ENCODE peak calls at places on chromosomes 12 and 14, in nine cellular contexts. Y is progenitor cell of endocrine pancreas, X is bronchial epithelial cell, C is kidney, R is brain microvascular endothelial cell, O is B cell, M is endodermal cell, F is IMR-90, J is A673. A is an unnamed sample.

GRCh38 chr12:1768585-1768984 is 51.8 kb upstream of the LRTM2 start:
- DNase-seq in Y (no peak), X (no peak), C (no peak), R (no peak), O (no peak), M (no peak), F (no peak), J (no peak), A (no peak)

GRCh38 chr12:9673404-9674225 is 4.1 kb downstream of the CLEC2D start:
- DNase-seq in Y (no peak), X (peak; percentile 91), C (peak; percentile 74), R (peak; percentile 94), O (no peak), M (peak; percentile 80), F (peak; percentile 92), J (peak; percentile 51), A (no peak)

GRCh38 chr12:105357162-105357691 is 26.7 kb downstream of the C12orf75 start:
- DNase-seq in Y (no peak), X (peak; percentile 40), C (no peak), R (peak; percentile 10), O (no peak), M (no peak), F (peak; percentile 67), J (no peak), A (no peak)

GRCh38 chr12:23827353-23827752 is 122.1 kb downstream of the SOX5 start:
- DNase-seq in Y (no peak), X (no peak), C (no peak), R (no peak), O (no peak), M (no peak), F (no peak), J (no peak), A (no peak)

GRCh38 chr12:31516702-31517101 is 74.2 kb downstream of the DENND5B start:
- DNase-seq in Y (no peak), X (no peak), C (no peak), R (no peak), O (no peak), M (no peak), F (no peak), J (no peak), A (no peak)

GRCh38 chr14:77301103-77301502 is 19.6 kb downstream of the POMT2 start:
- DNase-seq in Y (peak; percentile 59), X (peak; percentile 74), C (peak; percentile 74), R (peak; percentile 86), O (peak; percentile 48), M (peak; percentile 97), F (peak; percentile 85), J (peak; percentile 78), A (peak; percentile 87)

GRCh38 chr14:71322660-71323250 is 415.5 kb downstream of the PCNX1 start:
- DNase-seq in Y (no peak), X (peak; percentile 63), C (no peak), R (peak; percentile 56), O (peak; percentile 48), M (no peak), F (peak; percentile 67), J (peak; percentile 70), A (no peak)

GRCh38 chr12:28121433-28121832 is 68.8 kb upstream of the CCDC91 start:
- DNase-seq in Y (no peak), X (no peak), C (no peak), R (no peak), O (no peak), M (no peak), F (no peak), J (no peak), A (no peak)

GRCh38 chr12:10392394-10392930 is 2.6 kb upstream of the KLRK1 start:
- DNase-seq in Y (no peak), X (peak; percentile 94), C (peak; percentile 52), R (peak; percentile 96), O (no peak), M (no peak), F (peak; percentile 67), J (peak; percentile 58), A (no peak)

GRCh38 chr12:51678086-51678724 is 87.2 kb downstream of the SCN8A start:
- DNase-seq in Y (no peak), X (peak; percentile 58), C (no peak), R (peak; percentile 44), O (peak; percentile 10), M (peak; percentile 85), F (peak; percentile 67), J (peak; percentile 76), A (peak; percentile 54)

GRCh38 chr12:18430425-18431048 is 169.2 kb downstream of the PIK3C2G start:
- DNase-seq in Y (peak; percentile 60), X (peak; percentile 54), C (no peak), R (peak; percentile 57), O (no peak), M (peak; percentile 88), F (peak; percentile 71), J (peak; percentile 27), A (peak; percentile 68)

GRCh38 chr14:96117101-96117897 is 78.1 kb downstream of the C14orf132 start:
- DNase-seq in Y (no peak), X (peak; percentile 40), C (peak; percentile 53), R (no peak), O (no peak), M (no peak), F (peak; percentile 54), J (peak; percentile 56), A (no peak)
- TF ChIP-seq CTCF in Y (no peak), X (no peak), C (no peak), R (peak; percentile 8), O (no peak), M (no peak), F (peak; percentile 5), J (no peak), A (no peak)

DNA sequence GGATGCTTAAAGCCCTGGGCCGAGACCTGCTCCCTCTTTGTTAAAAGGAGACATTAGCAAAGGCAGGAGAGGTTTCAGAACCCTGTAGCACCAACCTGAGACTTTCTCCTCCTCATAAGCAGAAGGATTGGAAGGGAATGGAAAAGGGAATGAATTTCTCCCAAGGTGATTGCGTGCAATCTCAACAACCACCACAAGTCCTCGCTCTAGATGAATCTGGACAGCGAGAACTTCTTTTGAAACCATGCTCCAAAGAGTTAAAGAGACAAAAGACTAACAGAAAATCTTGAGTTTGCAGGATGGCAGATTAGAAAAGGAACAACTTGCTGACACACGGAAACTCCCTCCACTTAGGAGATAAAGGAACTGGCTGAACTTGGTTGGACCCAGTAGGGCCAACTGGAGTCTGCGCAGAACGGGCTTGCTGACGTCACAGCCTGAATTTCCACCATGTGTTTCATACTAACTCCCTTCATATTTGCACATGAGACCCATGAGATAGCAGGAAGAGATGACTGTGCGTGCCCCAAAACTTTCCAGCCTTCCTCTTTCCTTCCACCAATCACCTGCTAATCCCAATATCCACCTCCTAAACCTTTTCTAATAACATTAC is 137.0 kb downstream of the PTPN11 start:
- DNase-seq in Y (no peak), X (no peak), C (no peak), R (no peak), O (no peak), M (no peak), F (no peak), J (no peak), A (no peak)
- TF ChIP-seq CTCF in Y (peak; percentile 12), X (no peak), C (no peak), R (no peak), O (no peak), M (peak; percentile 60), F (no peak), J (no peak), A (peak; percentile 50)

GRCh38 chr14:104026024-104026423 is 59.5 kb upstream of the ASPG start:
- DNase-seq in Y (no peak), X (no peak), C (no peak), R (no peak), O (no peak), M (no peak), F (no peak), J (no peak), A (no peak)
- TF ChIP-seq CTCF in Y (peak; percentile 32), X (no peak), C (no peak), R (peak; percentile 12), O (no peak), M (peak; percentile 70), F (no peak), J (no peak), A (no peak)

DNA sequence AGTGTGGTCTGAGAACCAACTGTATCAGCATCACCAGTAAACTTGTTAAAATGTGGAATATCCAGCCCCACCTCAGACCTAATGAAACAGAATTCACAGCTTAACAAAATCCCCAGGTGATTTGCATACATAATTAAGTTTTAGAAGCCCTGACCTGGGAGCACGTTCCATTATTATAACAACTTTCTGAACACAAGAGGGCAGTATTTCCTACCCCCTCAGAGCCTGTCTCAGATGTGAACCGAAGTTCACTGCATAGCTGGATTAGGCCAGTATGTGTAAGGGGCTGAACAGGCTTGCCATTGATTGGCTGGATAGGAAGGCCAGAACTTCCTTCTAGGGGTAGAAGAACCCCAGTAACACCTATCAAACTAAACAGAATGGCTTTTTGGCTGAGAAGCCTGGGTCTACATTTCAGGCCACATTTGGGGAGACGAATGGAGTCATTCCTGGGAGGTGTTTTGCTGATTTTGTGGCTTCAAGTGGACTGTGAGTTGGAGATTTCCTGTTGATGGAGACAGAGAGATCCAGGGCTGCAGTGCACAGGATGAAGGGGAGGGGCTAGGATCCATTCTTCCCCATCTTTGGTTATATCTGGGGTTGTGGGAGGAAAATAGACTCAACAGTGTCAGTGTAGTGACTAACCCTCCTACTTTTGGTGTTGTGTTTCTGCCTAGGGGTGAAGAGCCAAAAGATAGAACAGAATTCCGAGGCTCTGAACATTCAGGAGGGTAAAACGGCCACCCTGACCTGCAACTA is 94.7 kb upstream of the OR4E1 start:
- DNase-seq in Y (no peak), X (peak; percentile 55), C (no peak), R (peak; percentile 4), O (no peak), M (peak; percentile 68), F (peak; percentile 1), J (peak; percentile 77), A (no peak)
- TF ChIP-seq CTCF in Y (peak; percentile 60), X (peak; percentile 64), C (no peak), R (peak; percentile 51), O (peak; percentile 58), M (peak; percentile 85), F (peak; percentile 38), J (peak; percentile 71), A (peak; percentile 62)

GRCh38 chr12:44852483-44852882 is 23.6 kb downstream of the NELL2 start:
- DNase-seq in Y (no peak), X (peak; percentile 50), C (no peak), R (no peak), O (no peak), M (no peak), F (no peak), J (no peak), A (no peak)
- TF ChIP-seq CTCF in Y (no peak), X (no peak), C (no peak), R (no peak), O (no peak), M (no peak), F (no peak), J (no peak), A (no peak)